ENCODE peak calls at places on chromosome 6, in four cellular contexts. One of them, this sample, is unnamed.
A peak's percentile ranks its signal among the peaks of the same experiment; 100 is the strongest.

GRCh38 chr6:121839891-121840290 is 404.4 kb downstream of the GJA1 start:
- DNase-seq in dorsolateral prefrontal cortex: no peak
- DNase-seq in CD4-positive, alpha-beta T cell: no peak
- DNase-seq in body of pancreas: no peak
- DNase-seq in this sample: no peak

GRCh38 chr6:16925461-16925860 is 164.2 kb upstream of the ATXN1 start:
- DNase-seq in dorsolateral prefrontal cortex: no peak
- DNase-seq in CD4-positive, alpha-beta T cell: no peak
- DNase-seq in body of pancreas: no peak
- DNase-seq in this sample: no peak

GRCh38 chr6:111918825-111919224 is 45.6 kb upstream of the FYN start:
- DNase-seq in dorsolateral prefrontal cortex: no peak
- DNase-seq in CD4-positive, alpha-beta T cell: no peak
- DNase-seq in body of pancreas: peak; percentile 42
- DNase-seq in this sample: no peak

GRCh38 chr6:96015321-96015790 is 418 bp upstream of the FUT9 start:
- DNase-seq in dorsolateral prefrontal cortex: peak; percentile 72
- DNase-seq in CD4-positive, alpha-beta T cell: no peak
- DNase-seq in body of pancreas: peak; percentile 65
- DNase-seq in this sample: no peak

GRCh38 chr6:63526931-63527330 is 45.3 kb upstream of the LOC128125822 start:
- DNase-seq in dorsolateral prefrontal cortex: no peak
- DNase-seq in CD4-positive, alpha-beta T cell: no peak
- DNase-seq in body of pancreas: no peak
- DNase-seq in this sample: no peak

GRCh38 chr6:109466212-109466923 is 10.8 kb upstream of the MICAL1 start:
- DNase-seq in dorsolateral prefrontal cortex: no peak
- DNase-seq in CD4-positive, alpha-beta T cell: no peak
- DNase-seq in body of pancreas: no peak
- DNase-seq in this sample: no peak

GRCh38 chr6:83962592-83962991 is 71.0 kb upstream of the MRAP2 start:
- DNase-seq in dorsolateral prefrontal cortex: no peak
- DNase-seq in CD4-positive, alpha-beta T cell: no peak
- DNase-seq in body of pancreas: no peak
- DNase-seq in this sample: no peak

GRCh38 chr6:52877168-52877567 is 32.3 kb downstream of the GSTA3 start:
- DNase-seq in dorsolateral prefrontal cortex: no peak
- DNase-seq in CD4-positive, alpha-beta T cell: no peak
- DNase-seq in body of pancreas: no peak
- DNase-seq in this sample: no peak

DNA sequence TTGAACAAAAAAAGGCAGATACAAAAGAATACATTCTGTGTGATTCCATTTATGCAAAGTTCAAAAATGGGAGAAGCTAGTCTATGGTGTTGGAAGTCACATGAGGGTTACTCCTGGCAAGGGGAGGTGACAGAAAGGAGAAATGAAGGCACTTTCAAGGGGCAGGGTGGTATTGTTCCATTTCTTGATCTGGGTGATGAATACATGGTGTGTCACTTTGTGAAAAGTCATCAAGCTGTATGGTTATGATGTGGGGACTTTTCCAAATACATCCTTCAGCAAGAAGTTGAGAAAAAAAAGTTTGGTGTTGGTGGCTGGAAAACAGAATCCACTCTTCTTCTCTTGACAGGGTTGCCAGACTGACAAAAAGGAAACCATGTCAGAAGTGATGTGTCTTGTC is 60.6 kb upstream of the MDGA1 start:
- DNase-seq in dorsolateral prefrontal cortex: no peak
- DNase-seq in CD4-positive, alpha-beta T cell: no peak
- DNase-seq in body of pancreas: no peak
- DNase-seq in this sample: no peak
- H3K27ac ChIP-seq in dorsolateral prefrontal cortex: no peak overlapping the region
- H3K27ac ChIP-seq in CD4-positive, alpha-beta T cell: no peak overlapping the region
- H3K27ac ChIP-seq in body of pancreas: no peak overlapping the region
- H3K27ac ChIP-seq in this sample: no peak overlapping the region

DNA sequence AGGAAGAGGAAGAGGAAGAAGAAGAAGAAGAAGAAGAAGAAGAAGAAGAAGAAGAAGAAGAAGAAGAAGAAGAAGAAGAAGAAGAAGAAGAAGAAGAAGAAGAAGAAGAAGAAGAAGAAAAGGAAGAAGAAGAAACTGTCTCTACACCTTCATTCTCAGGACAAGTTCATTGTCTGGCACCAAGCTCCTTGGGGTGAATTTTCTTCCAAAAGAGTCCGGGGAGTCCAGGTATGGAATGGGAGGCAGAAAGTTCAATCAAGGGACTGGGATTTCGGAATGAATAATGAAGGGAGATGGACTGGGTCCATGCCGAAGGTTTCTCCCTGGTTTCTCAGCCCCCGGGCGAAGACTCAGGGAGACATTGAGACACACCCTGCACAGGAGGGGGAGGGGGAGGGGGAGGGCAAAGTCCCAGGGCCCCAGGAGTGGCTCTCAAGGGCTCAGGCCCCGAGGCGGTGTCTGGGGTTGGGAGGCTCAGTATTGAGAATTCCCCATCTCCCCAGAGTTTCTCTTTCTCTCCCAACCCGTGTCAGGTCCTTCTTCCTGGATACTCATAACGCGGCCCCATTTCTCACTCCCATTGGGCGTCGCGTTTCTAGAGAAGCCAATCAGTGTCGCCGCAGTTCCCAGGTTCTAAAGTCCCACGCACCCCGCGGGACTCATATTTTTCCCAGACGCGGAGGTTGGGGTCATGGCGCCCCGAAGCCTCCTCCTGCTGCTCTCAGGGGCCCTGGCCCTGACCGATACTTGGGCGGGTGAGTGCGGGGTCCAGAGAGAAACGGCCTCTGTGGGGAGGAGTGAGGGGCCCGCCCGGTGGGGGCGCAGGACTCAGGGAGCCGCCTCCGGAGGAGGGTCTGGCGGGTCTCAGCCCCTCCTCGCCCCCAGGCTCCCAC is at the start of gene HLA-F:
- DNase-seq in dorsolateral prefrontal cortex: peak; percentile 75
- DNase-seq in CD4-positive, alpha-beta T cell: peak; percentile 77
- DNase-seq in body of pancreas: peak; percentile 91
- DNase-seq in this sample: peak; percentile 74
- TF ChIP-seq CTCF in dorsolateral prefrontal cortex: no peak
- TF ChIP-seq CTCF in CD4-positive, alpha-beta T cell: no peak
- TF ChIP-seq CTCF in body of pancreas: no peak
- TF ChIP-seq CTCF in this sample: no peak

DNA sequence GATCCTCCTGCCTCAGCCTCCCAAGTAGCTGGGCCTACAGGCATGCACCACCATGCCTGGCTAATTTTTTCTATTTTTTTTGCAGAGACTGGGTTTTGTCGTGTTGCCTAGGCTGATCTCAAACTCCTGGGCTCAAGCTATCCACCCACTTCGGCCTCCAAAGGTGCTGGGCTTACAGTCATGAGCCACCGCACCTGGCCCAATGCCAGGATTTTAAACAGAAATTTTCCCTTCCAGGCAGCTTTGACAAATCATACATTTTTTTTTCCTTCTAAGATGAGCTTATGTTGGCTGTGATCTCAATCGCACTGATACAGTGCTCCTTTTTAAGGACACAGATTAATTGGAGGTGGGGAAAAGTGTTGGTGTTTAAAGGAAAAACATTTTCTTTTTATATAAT is 73.2 kb upstream of the CD2AP start:
- DNase-seq in dorsolateral prefrontal cortex: no peak
- DNase-seq in CD4-positive, alpha-beta T cell: no peak
- DNase-seq in body of pancreas: no peak
- DNase-seq in this sample: no peak
- H3K27me3 ChIP-seq in dorsolateral prefrontal cortex: no peaks in the 10 kb centered on the region
- H3K27me3 ChIP-seq in CD4-positive, alpha-beta T cell: no peaks in the 10 kb centered on the region
- H3K27me3 ChIP-seq in body of pancreas: no peaks in the 10 kb centered on the region
- H3K27me3 ChIP-seq in this sample: no peaks in the 10 kb centered on the region

GRCh38 chr6:31777667-31778050 is 531 bp upstream of the VWA7 start:
- DNase-seq in dorsolateral prefrontal cortex: no peak
- DNase-seq in CD4-positive, alpha-beta T cell: no peak
- DNase-seq in body of pancreas: no peak
- DNase-seq in this sample: no peak
- H3K27ac ChIP-seq in dorsolateral prefrontal cortex: no peak overlapping the region
- H3K27ac ChIP-seq in CD4-positive, alpha-beta T cell: no peak overlapping the region
- H3K27ac ChIP-seq in body of pancreas: peak overlapping the region; percentile 58
- H3K27ac ChIP-seq in this sample: no peak overlapping the region

GRCh38 chr6:13004610-13005009 is 288.0 kb downstream of the PHACTR1 start:
- DNase-seq in dorsolateral prefrontal cortex: no peak
- DNase-seq in CD4-positive, alpha-beta T cell: no peak
- DNase-seq in body of pancreas: no peak
- DNase-seq in this sample: no peak
- TF ChIP-seq CTCF in dorsolateral prefrontal cortex: no peak
- TF ChIP-seq CTCF in CD4-positive, alpha-beta T cell: no peak
- TF ChIP-seq CTCF in body of pancreas: no peak
- TF ChIP-seq CTCF in this sample: no peak

DNA sequence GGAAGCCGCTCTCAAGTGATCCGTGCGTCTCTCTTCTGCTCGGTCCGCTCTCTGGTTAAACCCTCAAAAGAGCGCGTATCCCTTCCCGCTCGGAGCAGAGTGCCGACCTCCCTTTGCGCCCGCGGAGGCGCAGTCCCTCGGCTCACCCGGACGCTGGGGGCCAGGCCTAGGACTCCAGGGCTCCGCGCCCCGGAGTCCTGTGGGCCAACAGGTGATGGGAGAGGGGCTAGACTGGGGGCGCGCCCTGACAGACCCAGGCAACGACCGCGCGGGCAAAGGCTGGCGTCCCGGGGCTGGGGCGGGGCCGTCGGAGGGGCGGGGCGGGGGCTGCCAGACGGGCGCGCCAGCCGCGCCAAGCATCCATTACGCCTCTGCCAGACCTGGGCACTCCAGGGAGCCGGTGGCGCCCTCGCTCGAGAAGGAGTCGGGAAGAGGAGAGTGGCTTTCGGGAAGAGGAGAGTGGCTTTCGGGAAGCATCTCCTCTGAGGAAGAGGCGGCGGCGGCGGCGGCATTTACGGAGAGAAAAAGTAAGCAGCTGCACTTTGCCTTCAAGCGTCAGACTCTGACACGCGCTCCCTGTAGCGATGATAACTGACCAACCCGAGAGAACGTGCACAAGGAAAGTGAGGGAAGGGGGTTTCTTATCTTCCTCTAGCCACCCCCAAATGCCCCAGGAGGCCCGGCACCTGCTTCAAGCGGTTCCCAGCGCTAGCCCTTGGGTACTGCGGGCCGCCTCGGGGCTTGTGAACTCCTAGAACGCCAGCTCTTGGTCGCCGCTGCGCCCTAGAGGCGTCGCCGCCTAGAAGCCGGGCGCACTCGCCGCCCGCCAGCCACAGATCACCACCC is 2.6 kb downstream of the EPHA7 start:
- DNase-seq in dorsolateral prefrontal cortex: peak; percentile 32
- DNase-seq in CD4-positive, alpha-beta T cell: no peak
- DNase-seq in body of pancreas: peak; percentile 2
- DNase-seq in this sample: no peak
- H3K27me3 ChIP-seq in dorsolateral prefrontal cortex: no peaks in the 10 kb centered on the region
- H3K27me3 ChIP-seq in CD4-positive, alpha-beta T cell: peaks cover 53% of the 10 kb centered on the region
- H3K27me3 ChIP-seq in body of pancreas: no peaks in the 10 kb centered on the region
- H3K27me3 ChIP-seq in this sample: peaks cover 15% of the 10 kb centered on the region

DNA sequence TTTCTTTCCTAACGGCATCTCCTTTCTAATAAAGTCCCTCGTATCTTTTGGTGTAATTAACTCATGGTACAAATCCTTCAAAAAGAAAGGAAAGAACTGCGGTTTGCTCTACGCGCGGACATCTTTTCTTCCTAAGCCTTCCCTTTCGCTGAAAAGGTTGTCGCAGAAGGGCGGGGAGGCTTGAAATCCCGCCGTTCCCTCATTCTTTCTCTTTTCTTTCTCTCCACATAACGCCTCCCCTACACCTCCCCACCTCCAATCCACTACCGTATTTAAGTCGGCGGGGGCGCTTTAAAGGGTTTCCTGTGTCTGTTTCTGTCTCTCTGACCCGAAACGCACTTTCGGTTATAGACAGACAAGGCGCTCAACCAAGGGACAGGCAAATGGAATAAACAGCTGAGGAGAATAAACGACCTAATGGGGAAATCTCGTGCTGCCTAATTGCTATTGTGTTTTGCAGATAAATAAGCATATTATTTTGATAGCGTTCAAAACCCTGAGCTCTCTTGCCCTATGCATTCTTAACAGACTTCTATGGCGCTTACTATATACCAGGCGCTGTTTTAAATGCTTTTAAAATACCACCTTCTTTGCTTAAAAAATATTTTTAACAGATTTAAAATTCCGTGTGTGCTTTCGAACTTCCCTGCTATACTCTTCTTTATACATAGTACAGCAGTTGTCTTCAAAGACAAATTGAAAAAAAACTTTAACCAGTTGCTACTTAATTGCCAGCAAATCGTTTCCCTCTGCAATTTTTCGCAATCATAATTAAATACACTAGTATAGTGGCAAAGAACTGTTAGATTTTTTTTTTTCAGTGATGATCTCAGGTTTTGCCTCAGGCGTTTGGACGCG is 2.5 kb upstream of the HEY2 start:
- DNase-seq in dorsolateral prefrontal cortex: peak; percentile 23
- DNase-seq in CD4-positive, alpha-beta T cell: peak; percentile 55
- DNase-seq in body of pancreas: peak; percentile 89
- DNase-seq in this sample: peak; percentile 77
- H3K27ac ChIP-seq in dorsolateral prefrontal cortex: peak overlapping the region; percentile 95
- H3K27ac ChIP-seq in CD4-positive, alpha-beta T cell: peak overlapping the region; percentile 5
- H3K27ac ChIP-seq in body of pancreas: peak overlapping the region; percentile 86
- H3K27ac ChIP-seq in this sample: peak overlapping the region; percentile 5

This sample was measured in CD8-positive, alpha-beta T cell.